ENCODE peak calls at places on chromosome 14, in five cellular contexts. One of them, this sample, is unnamed.

GRCh38 chr14:88872976-88873375 is 48.5 kb downstream of the TTC8 start:
- DNase-seq in tibial nerve: no peak
- DNase-seq in PC-3: no peak
- DNase-seq in CD8-positive, alpha-beta T cell: no peak
- DNase-seq in endodermal cell: no peak
- DNase-seq in this sample: no peak

GRCh38 chr14:95319312-95320075 is at the start of gene CLMN:
- DNase-seq in CD8-positive, alpha-beta T cell: peak
- DNase-seq in PC-3: peak
- DNase-seq in tibial nerve: no peak
- DNase-seq in endodermal cell: peak
- DNase-seq in this sample: peak

GRCh38 chr14:93044116-93044515 is 71.6 kb downstream of the ITPK1 start:
- DNase-seq in PC-3: peak
- DNase-seq in endodermal cell: no peak
- DNase-seq in CD8-positive, alpha-beta T cell: no peak
- DNase-seq in tibial nerve: no peak
- DNase-seq in this sample: no peak

GRCh38 chr14:96146131-96146771 is 58.4 kb upstream of the BDKRB2 start:
- DNase-seq in PC-3: peak
- DNase-seq in CD8-positive, alpha-beta T cell: no peak
- DNase-seq in tibial nerve: no peak
- DNase-seq in endodermal cell: no peak
- DNase-seq in this sample: no peak

GRCh38 chr14:92726135-92726932 is 22.1 kb downstream of the LGMN start:
- DNase-seq in PC-3: peak
- DNase-seq in endodermal cell: no peak
- DNase-seq in tibial nerve: no peak
- DNase-seq in CD8-positive, alpha-beta T cell: no peak
- DNase-seq in this sample: peak

GRCh38 chr14:77761205-77761931 is 412 bp upstream of the SNW1 start:
- DNase-seq in endodermal cell: peak
- DNase-seq in tibial nerve: no peak
- DNase-seq in CD8-positive, alpha-beta T cell: no peak
- DNase-seq in PC-3: peak
- DNase-seq in this sample: no peak

GRCh38 chr14:63361790-63362189 is 43.1 kb upstream of the GPHB5 start:
- DNase-seq in PC-3: peak
- DNase-seq in tibial nerve: no peak
- DNase-seq in endodermal cell: no peak
- DNase-seq in CD8-positive, alpha-beta T cell: no peak
- DNase-seq in this sample: no peak

GRCh38 chr14:87797001-87797400 is 196.0 kb downstream of the GALC start:
- DNase-seq in tibial nerve: no peak
- DNase-seq in PC-3: no peak
- DNase-seq in endodermal cell: peak
- DNase-seq in CD8-positive, alpha-beta T cell: no peak
- DNase-seq in this sample: no peak

GRCh38 chr14:73255693-73256225 is 18.5 kb downstream of the PAPLN start:
- DNase-seq in endodermal cell: no peak
- DNase-seq in CD8-positive, alpha-beta T cell: no peak
- DNase-seq in tibial nerve: no peak
- DNase-seq in PC-3: no peak
- DNase-seq in this sample: no peak

GRCh38 chr14:38971258-38971921 is 131.6 kb downstream of the SEC23A start:
- DNase-seq in CD8-positive, alpha-beta T cell: no peak
- DNase-seq in PC-3: no peak
- DNase-seq in tibial nerve: no peak
- DNase-seq in endodermal cell: peak
- DNase-seq in this sample: no peak

GRCh38 chr14:92960706-92961566 is 38.0 kb downstream of the CHGA start:
- DNase-seq in PC-3: peak
- DNase-seq in tibial nerve: no peak
- DNase-seq in endodermal cell: no peak
- DNase-seq in CD8-positive, alpha-beta T cell: no peak
- DNase-seq in this sample: no peak

GRCh38 chr14:71720978-71721624 is 211.1 kb upstream of the RGS6 start:
- DNase-seq in endodermal cell: peak
- DNase-seq in CD8-positive, alpha-beta T cell: no peak
- DNase-seq in PC-3: peak
- DNase-seq in tibial nerve: no peak
- DNase-seq in this sample: no peak

GRCh38 chr14:86990396-86990795 is 1002.6 kb downstream of the GALC start:
- DNase-seq in endodermal cell: no peak
- DNase-seq in PC-3: no peak
- DNase-seq in CD8-positive, alpha-beta T cell: no peak
- DNase-seq in tibial nerve: no peak
- DNase-seq in this sample: no peak

GRCh38 chr14:105255021-105255507 is 6.7 kb downstream of the BTBD6 start:
- DNase-seq in tibial nerve: no peak
- DNase-seq in CD8-positive, alpha-beta T cell: no peak
- DNase-seq in PC-3: no peak
- DNase-seq in endodermal cell: no peak
- DNase-seq in this sample: no peak

GRCh38 chr14:31084385-31084784 is 58.2 kb upstream of the STRN3 start:
- DNase-seq in endodermal cell: no peak
- DNase-seq in tibial nerve: no peak
- DNase-seq in PC-3: no peak
- DNase-seq in CD8-positive, alpha-beta T cell: no peak
- DNase-seq in this sample: no peak

GRCh38 chr14:49594347-49595089 is 4.2 kb upstream of the LRR1 start:
- DNase-seq in endodermal cell: no peak
- DNase-seq in CD8-positive, alpha-beta T cell: no peak
- DNase-seq in PC-3: peak
- DNase-seq in tibial nerve: no peak
- DNase-seq in this sample: no peak

GRCh38 chr14:30193791-30194407 is 266.3 kb upstream of the PRKD1 start:
- DNase-seq in tibial nerve: no peak
- DNase-seq in CD8-positive, alpha-beta T cell: no peak
- DNase-seq in endodermal cell: no peak
- DNase-seq in PC-3: peak
- DNase-seq in this sample: no peak

GRCh38 chr14:70045296-70045695 is 143.5 kb downstream of the SLC8A3 start:
- DNase-seq in PC-3: no peak
- DNase-seq in CD8-positive, alpha-beta T cell: no peak
- DNase-seq in endodermal cell: no peak
- DNase-seq in tibial nerve: no peak
- DNase-seq in this sample: no peak

GRCh38 chr14:53964249-53964648 is 7.6 kb upstream of the BMP4 start:
- DNase-seq in endodermal cell: no peak
- DNase-seq in PC-3: no peak
- DNase-seq in tibial nerve: no peak
- DNase-seq in CD8-positive, alpha-beta T cell: no peak
- DNase-seq in this sample: no peak

GRCh38 chr14:97380539-97380941 is 583.4 kb downstream of the VRK1 start:
- DNase-seq in tibial nerve: no peak
- DNase-seq in CD8-positive, alpha-beta T cell: peak
- DNase-seq in endodermal cell: peak
- DNase-seq in PC-3: peak
- DNase-seq in this sample: no peak

GRCh38 chr14:100709252-100709955 is 17.3 kb upstream of the DLK1 start:
- DNase-seq in tibial nerve: no peak
- DNase-seq in CD8-positive, alpha-beta T cell: no peak
- DNase-seq in endodermal cell: peak
- DNase-seq in PC-3: peak
- DNase-seq in this sample: no peak

GRCh38 chr14:74973003-74973614 is 17.7 kb upstream of the PGF start:
- DNase-seq in tibial nerve: no peak
- DNase-seq in endodermal cell: peak
- DNase-seq in CD8-positive, alpha-beta T cell: peak
- DNase-seq in PC-3: no peak
- DNase-seq in this sample: no peak

GRCh38 chr14:31059152-31059924 is 33.2 kb upstream of the STRN3 start:
- DNase-seq in tibial nerve: no peak
- DNase-seq in endodermal cell: peak
- DNase-seq in PC-3: peak
- DNase-seq in CD8-positive, alpha-beta T cell: no peak
- DNase-seq in this sample: no peak

GRCh38 chr14:61108742-61109141 is 127.7 kb downstream of the SLC38A6 start:
- DNase-seq in PC-3: no peak
- DNase-seq in tibial nerve: no peak
- DNase-seq in CD8-positive, alpha-beta T cell: no peak
- DNase-seq in endodermal cell: no peak
- DNase-seq in this sample: no peak

GRCh38 chr14:93712838-93713724 is 75.2 kb downstream of the PRIMA1 start:
- DNase-seq in tibial nerve: no peak
- DNase-seq in PC-3: peak
- DNase-seq in endodermal cell: peak
- DNase-seq in CD8-positive, alpha-beta T cell: no peak
- DNase-seq in this sample: no peak

GRCh38 chr14:98186140-98186539 is 1085.9 kb downstream of the BCL11B start:
- DNase-seq in tibial nerve: no peak
- DNase-seq in endodermal cell: no peak
- DNase-seq in CD8-positive, alpha-beta T cell: no peak
- DNase-seq in PC-3: no peak
- DNase-seq in this sample: no peak

GRCh38 chr14:65910108-65910507 is 497.6 kb downstream of the FUT8 start:
- DNase-seq in endodermal cell: no peak
- DNase-seq in PC-3: peak
- DNase-seq in tibial nerve: no peak
- DNase-seq in CD8-positive, alpha-beta T cell: no peak
- DNase-seq in this sample: no peak

GRCh38 chr14:50666772-50667490 is 1.2 kb downstream of the SAV1 start:
- DNase-seq in tibial nerve: no peak
- DNase-seq in PC-3: peak
- DNase-seq in CD8-positive, alpha-beta T cell: peak
- DNase-seq in endodermal cell: peak
- DNase-seq in this sample: no peak

GRCh38 chr14:50520947-50521815 is 11.2 kb downstream of the MAP4K5 start:
- DNase-seq in CD8-positive, alpha-beta T cell: no peak
- DNase-seq in PC-3: peak
- DNase-seq in endodermal cell: no peak
- DNase-seq in tibial nerve: no peak
- DNase-seq in this sample: no peak

GRCh38 chr14:95460647-95461478 is 55.6 kb downstream of the SYNE3 start:
- DNase-seq in CD8-positive, alpha-beta T cell: no peak
- DNase-seq in endodermal cell: peak
- DNase-seq in tibial nerve: no peak
- DNase-seq in PC-3: peak
- DNase-seq in this sample: no peak

GRCh38 chr14:99296517-99296916 is 24.5 kb upstream of the BCL11B start:
- DNase-seq in CD8-positive, alpha-beta T cell: no peak
- DNase-seq in PC-3: no peak
- DNase-seq in tibial nerve: no peak
- DNase-seq in endodermal cell: no peak
- DNase-seq in this sample: no peak

GRCh38 chr14:75449703-75450102 is 21.9 kb downstream of the JDP2 start:
- DNase-seq in PC-3: no peak
- DNase-seq in endodermal cell: no peak
- DNase-seq in tibial nerve: no peak
- DNase-seq in CD8-positive, alpha-beta T cell: no peak
- DNase-seq in this sample: no peak

GRCh38 chr14:33062881-33063280 is 124.2 kb downstream of the NPAS3 start:
- DNase-seq in tibial nerve: no peak
- DNase-seq in PC-3: peak
- DNase-seq in CD8-positive, alpha-beta T cell: no peak
- DNase-seq in endodermal cell: no peak
- DNase-seq in this sample: no peak

GRCh38 chr14:42944284-42944683 is 1337.6 kb downstream of the LRFN5 start:
- DNase-seq in endodermal cell: no peak
- DNase-seq in CD8-positive, alpha-beta T cell: no peak
- DNase-seq in PC-3: peak
- DNase-seq in tibial nerve: no peak
- DNase-seq in this sample: no peak

GRCh38 chr14:83096092-83096491 is 1562.4 kb upstream of the SEL1L start:
- DNase-seq in endodermal cell: no peak
- DNase-seq in tibial nerve: no peak
- DNase-seq in CD8-positive, alpha-beta T cell: no peak
- DNase-seq in PC-3: no peak
- DNase-seq in this sample: no peak

GRCh38 chr14:83101855-83102254 is 1568.2 kb upstream of the SEL1L start:
- DNase-seq in PC-3: no peak
- DNase-seq in CD8-positive, alpha-beta T cell: no peak
- DNase-seq in tibial nerve: no peak
- DNase-seq in endodermal cell: no peak
- DNase-seq in this sample: no peak
- H3K4me3 ChIP-seq in PC-3: no peak
- H3K4me3 ChIP-seq in CD8-positive, alpha-beta T cell: no peak
- H3K4me3 ChIP-seq in tibial nerve: no peak
- H3K4me3 ChIP-seq in endodermal cell: no peak
- H3K4me3 ChIP-seq in this sample: no peak

GRCh38 chr14:52124791-52125661 is 56.2 kb upstream of the NID2 start:
- DNase-seq in endodermal cell: no peak
- DNase-seq in PC-3: peak
- DNase-seq in tibial nerve: no peak
- DNase-seq in CD8-positive, alpha-beta T cell: no peak
- DNase-seq in this sample: no peak
- H3K4me3 ChIP-seq in endodermal cell: no peak
- H3K4me3 ChIP-seq in PC-3: no peak
- H3K4me3 ChIP-seq in tibial nerve: no peak
- H3K4me3 ChIP-seq in CD8-positive, alpha-beta T cell: no peak
- H3K4me3 ChIP-seq in this sample: no peak

GRCh38 chr14:91416744-91417133 is 881 bp downstream of the CCDC88C start:
- DNase-seq in PC-3: peak
- DNase-seq in endodermal cell: peak
- DNase-seq in tibial nerve: no peak
- DNase-seq in CD8-positive, alpha-beta T cell: no peak
- DNase-seq in this sample: peak
- H3K4me3 ChIP-seq in PC-3: peak
- H3K4me3 ChIP-seq in endodermal cell: peak
- H3K4me3 ChIP-seq in tibial nerve: peak
- H3K4me3 ChIP-seq in CD8-positive, alpha-beta T cell: peak
- H3K4me3 ChIP-seq in this sample: peak

GRCh38 chr14:64706552-64707193 is 2.4 kb downstream of the PLEKHG3 start:
- DNase-seq in tibial nerve: no peak
- DNase-seq in endodermal cell: peak
- DNase-seq in PC-3: no peak
- DNase-seq in CD8-positive, alpha-beta T cell: no peak
- DNase-seq in this sample: no peak
- H3K4me3 ChIP-seq in tibial nerve: peak
- H3K4me3 ChIP-seq in endodermal cell: peak
- H3K4me3 ChIP-seq in PC-3: peak
- H3K4me3 ChIP-seq in CD8-positive, alpha-beta T cell: no peak
- H3K4me3 ChIP-seq in this sample: peak

DNA sequence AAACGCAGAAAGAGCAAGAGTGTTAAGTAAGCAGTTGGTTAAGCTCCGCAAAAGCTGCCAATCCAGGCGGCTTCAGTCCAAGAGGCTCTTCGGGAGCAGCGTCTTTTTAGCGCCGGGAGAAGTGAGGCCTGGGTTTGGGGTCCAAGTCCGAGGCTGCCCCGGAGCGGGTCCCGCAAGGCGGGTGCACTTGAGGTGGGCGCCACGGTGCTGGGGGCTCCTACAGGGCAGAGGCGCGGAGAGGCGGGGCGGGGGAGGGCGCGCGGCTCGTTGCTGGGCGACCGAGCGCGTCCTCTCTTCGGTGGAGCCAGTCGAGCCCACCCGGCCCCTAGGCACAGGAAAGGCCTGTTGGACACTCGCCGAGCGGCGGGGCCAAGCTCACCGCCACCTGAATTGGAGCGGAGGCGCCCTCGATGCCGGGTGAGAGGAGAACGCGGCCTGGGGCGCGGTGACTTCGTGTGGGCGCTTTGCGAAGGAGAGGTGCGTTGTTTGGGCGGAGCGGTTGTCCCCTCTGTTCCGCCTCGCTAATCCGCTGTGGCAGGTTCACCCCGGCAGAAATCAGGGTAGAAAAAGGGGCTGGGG is 15.6 kb downstream of the TTC6 start:
- DNase-seq in endodermal cell: no peak
- DNase-seq in tibial nerve: no peak
- DNase-seq in CD8-positive, alpha-beta T cell: no peak
- DNase-seq in PC-3: no peak
- DNase-seq in this sample: no peak
- H3K4me3 ChIP-seq in endodermal cell: no peak
- H3K4me3 ChIP-seq in tibial nerve: no peak
- H3K4me3 ChIP-seq in CD8-positive, alpha-beta T cell: no peak
- H3K4me3 ChIP-seq in PC-3: no peak
- H3K4me3 ChIP-seq in this sample: no peak

This sample was measured in lower lobe of right lung.